ENCODE peak calls at places on chromosomes 2 and 18, in nine cellular contexts. J, K, Z, Q, N, T, D, U and E are unnamed samples.
A peak's percentile ranks its signal among the peaks of the same experiment; 100 is the strongest.

GRCh38 chr2:102256281-102256680 is 55.1 kb upstream of the IL1RL1 start:
- DNase-seq in U (no peak), Z (no peak), Q (no peak), D (no peak), T (no peak), J (peak; percentile 57), N (no peak), K (no peak), E (no peak)

GRCh38 chr2:26344581-26345283 is 1.2 kb upstream of the SELENOI start:
- DNase-seq in N (peak; percentile 84), J (peak; percentile 39), D (no peak), U (no peak), T (no peak), Z (no peak), K (no peak), Q (no peak), E (peak; percentile 25)

GRCh38 chr2:240877460-240878340 is 9.1 kb downstream of the AGXT start:
- DNase-seq in D (no peak), Q (peak; percentile 8), T (no peak), J (no peak), Z (no peak), N (no peak), U (no peak), K (peak; percentile 64), E (no peak)

GRCh38 chr2:193895226-193895625 is 1700.5 kb upstream of the TMEFF2 start:
- DNase-seq in D (no peak), J (no peak), T (no peak), U (no peak), Z (no peak), K (no peak), Q (no peak), N (peak; percentile 33), E (no peak)

GRCh38 chr2:194616334-194616733 is 1040.7 kb upstream of the SLC39A10 start:
- DNase-seq in J (no peak), Q (no peak), N (peak; percentile 3), U (no peak), K (no peak), D (no peak), T (no peak), Z (no peak), E (no peak)

GRCh38 chr2:231088779-231089178 is 32.1 kb downstream of the PSMD1 start:
- DNase-seq in J (no peak), N (no peak), K (no peak), Q (no peak), D (no peak), U (no peak), T (no peak), Z (no peak), E (no peak)

GRCh38 chr18:7637269-7637668 is 70.2 kb downstream of the PTPRM start:
- DNase-seq in T (no peak), U (no peak), J (no peak), N (peak; percentile 21), K (no peak), Q (no peak), D (no peak), Z (no peak), E (no peak)

GRCh38 chr2:45879406-45879805 is 227.9 kb downstream of the PRKCE start:
- DNase-seq in Q (no peak), D (no peak), T (no peak), U (no peak), K (no peak), Z (no peak), N (no peak), J (no peak), E (no peak)

GRCh38 chr18:2853173-2853925 is 6.5 kb downstream of the EMILIN2 start:
- DNase-seq in D (no peak), U (no peak), Q (no peak), K (no peak), T (no peak), N (no peak), J (no peak), Z (no peak), E (no peak)

GRCh38 chr2:202109737-202110184 is 36.7 kb downstream of the KIAA2012 start:
- DNase-seq in D (no peak), U (no peak), J (peak; percentile 16), K (no peak), N (peak; percentile 55), T (no peak), Q (peak; percentile 22), Z (no peak), E (peak; percentile 19)

GRCh38 chr2:77813614-77814013 is 291.4 kb upstream of the LRRTM4 start:
- DNase-seq in J (no peak), N (no peak), U (no peak), T (no peak), K (no peak), D (no peak), Q (no peak), Z (no peak), E (no peak)

GRCh38 chr2:164757934-164758695 is 83.5 kb downstream of the COBLL1 start:
- DNase-seq in U (no peak), N (peak; percentile 66), J (peak; percentile 20), D (no peak), T (no peak), Z (no peak), K (no peak), Q (no peak), E (no peak)

GRCh38 chr2:26687785-26688184 is 4.7 kb upstream of the KCNK3 start:
- DNase-seq in N (no peak), T (no peak), D (no peak), Z (no peak), J (no peak), U (no peak), Q (no peak), K (no peak), E (peak; percentile 60)

GRCh38 chr18:12645751-12646203 is 12.1 kb downstream of the SPIRE1 start:
- DNase-seq in K (no peak), Z (peak; percentile 66), Q (peak; percentile 55), U (no peak), J (no peak), T (no peak), N (peak; percentile 70), D (no peak), E (no peak)

GRCh38 chr2:174788291-174788929 is 24.1 kb upstream of the CHRNA1 start:
- DNase-seq in J (no peak), Q (no peak), U (no peak), N (no peak), Z (no peak), K (peak; percentile 82), D (no peak), T (peak; percentile 73), E (peak; percentile 39)

GRCh38 chr2:151976945-151977353 is 121.9 kb downstream of the CACNB4 start:
- DNase-seq in Z (no peak), Q (no peak), U (no peak), D (no peak), J (no peak), K (no peak), N (no peak), T (no peak), E (no peak)

GRCh38 chr2:26640331-26640745 is 828 bp downstream of the CIB4 start:
- DNase-seq in Z (no peak), N (peak; percentile 23), D (no peak), U (no peak), J (peak; percentile 24), K (peak; percentile 79), Q (no peak), T (peak; percentile 20), E (no peak)

GRCh38 chr2:39568561-39569006 is 97.1 kb upstream of the TMEM178A start:
- DNase-seq in N (peak; percentile 61), J (no peak), K (no peak), T (no peak), D (no peak), Z (no peak), Q (no peak), U (peak; percentile 31), E (no peak)

GRCh38 chr2:238231251-238231793 is 8.5 kb downstream of the HES6 start:
- DNase-seq in D (peak; percentile 64), Q (peak; percentile 74), K (peak; percentile 96), T (peak; percentile 74), Z (peak; percentile 77), U (no peak), N (peak; percentile 74), J (peak; percentile 94), E (peak; percentile 93)

DNA sequence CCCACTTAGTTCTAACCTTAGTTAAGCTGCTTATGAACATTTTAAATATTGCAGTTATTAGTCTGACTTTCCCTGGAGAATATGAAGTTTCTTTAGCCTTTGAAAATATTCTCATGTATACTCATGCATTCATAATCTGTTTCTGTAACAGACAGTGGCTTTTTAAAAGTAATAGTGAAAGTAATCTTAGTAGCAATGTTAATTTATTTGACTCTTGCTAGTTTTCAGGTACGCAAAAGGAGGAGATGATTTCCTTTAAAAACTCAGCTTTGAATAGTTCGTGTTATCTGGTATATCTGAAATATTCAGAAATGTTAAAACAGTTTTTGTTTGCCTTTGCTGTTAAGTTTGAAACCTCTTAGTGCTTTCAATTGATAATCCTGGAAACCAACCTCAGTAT is 3.8 kb downstream of the ANKRD12 start:
- DNase-seq in Z (no peak), D (no peak), K (no peak), N (no peak), Q (no peak), J (no peak), U (no peak), T (no peak), E (no peak)
- H3K4me3 ChIP-seq in Z (peak overlapping the region; percentile 81), D (no peak overlapping the region), K (no peak overlapping the region), N (no peak overlapping the region), Q (peak overlapping the region; percentile 86), J (no peak overlapping the region), U (no peak overlapping the region), T (no peak overlapping the region), E (no peak overlapping the region)

GRCh38 chr2:113081458-113082210 is 13.9 kb downstream of the IL1F10 start:
- DNase-seq in J (no peak), D (no peak), Q (no peak), T (no peak), N (peak; percentile 52), U (no peak), K (no peak), Z (no peak), E (no peak)
- H3K4me3 ChIP-seq in J (no peak overlapping the region), D (no peak overlapping the region), Q (no peak overlapping the region), T (no peak overlapping the region), N (no peak overlapping the region), U (no peak overlapping the region), K (no peak overlapping the region), Z (no peak overlapping the region), E (no peak overlapping the region)

GRCh38 chr2:104236491-104236890 is 617.4 kb upstream of the POU3F3 start:
- DNase-seq in T (no peak), N (no peak), Z (no peak), K (no peak), Q (no peak), D (no peak), J (no peak), U (no peak), E (no peak)
- H3K4me3 ChIP-seq in T (no peak overlapping the region), N (no peak overlapping the region), Z (no peak overlapping the region), K (no peak overlapping the region), Q (no peak overlapping the region), D (no peak overlapping the region), J (no peak overlapping the region), U (no peak overlapping the region), E (no peak overlapping the region)

DNA sequence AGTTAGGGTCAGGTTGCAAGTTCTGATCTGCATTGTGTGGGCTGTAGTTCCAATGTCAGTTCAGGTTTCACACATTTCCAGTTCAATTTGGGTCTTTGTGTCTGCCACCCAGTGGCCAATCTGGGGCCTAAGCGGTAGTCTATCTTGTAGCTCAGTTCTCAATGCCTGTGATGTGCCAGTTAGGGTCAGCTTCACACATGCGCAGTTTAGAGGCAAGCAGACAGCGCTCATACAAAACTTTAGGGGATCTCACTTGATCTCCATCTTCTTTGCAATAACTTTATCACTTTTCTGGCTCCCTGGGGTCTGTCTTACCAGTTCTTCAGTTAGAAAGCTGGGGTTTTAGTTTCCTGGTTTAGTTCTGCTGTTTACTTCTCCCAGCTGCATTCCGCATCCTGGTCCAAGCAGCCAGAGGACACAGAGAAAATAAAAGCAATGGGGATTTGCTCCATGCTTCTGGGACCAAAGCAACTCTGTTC is 11.0 kb upstream of the ZNF24 start:
- DNase-seq in Z (peak; percentile 71), D (peak; percentile 58), T (peak; percentile 32), K (peak; percentile 66), J (peak; percentile 82), N (peak; percentile 81), U (peak; percentile 36), Q (peak; percentile 58), E (peak; percentile 86)
- H3K4me3 ChIP-seq in Z (no peak overlapping the region), D (peak overlapping the region; percentile 40), T (no peak overlapping the region), K (no peak overlapping the region), J (no peak overlapping the region), N (no peak overlapping the region), U (no peak overlapping the region), Q (peak overlapping the region; percentile 52), E (no peak overlapping the region)